ENCODE peak calls at places on chromosomes 4 and X, in four cellular contexts. M, C, W and L are unnamed samples.

GRCh38 chrX:108165349-108166111 is 74.0 kb downstream of the ATG4A start:
- DNase-seq in C (no peak), M (no peak), W (peak; percentile 3), L (peak; percentile 7)

GRCh38 chr4:145852256-145852839 is 86.3 kb downstream of the ZNF827 start:
- DNase-seq in W (no peak), M (no peak), C (no peak), L (no peak)

GRCh38 chr4:153122855-153123254 is 81.4 kb upstream of the TRIM2 start:
- DNase-seq in M (no peak), C (no peak), W (peak; percentile 82), L (peak; percentile 66)

GRCh38 chr4:44927361-44928061 is 201.2 kb upstream of the GNPDA2 start:
- DNase-seq in M (no peak), C (no peak), W (peak; percentile 50), L (peak; percentile 57)

GRCh38 chr4:150306719-150307118 is 228.5 kb downstream of the DCLK2 start:
- DNase-seq in C (no peak), M (no peak), W (no peak), L (no peak)

GRCh38 chrX:136318166-136318565 is 17.4 kb downstream of the ADGRG4 start:
- DNase-seq in C (no peak), W (peak; percentile 71), M (no peak), L (no peak)

GRCh38 chr4:153963216-153963615 is 174.3 kb upstream of the SFRP2 start:
- DNase-seq in W (no peak), C (no peak), M (no peak), L (no peak)

GRCh38 chr4:139028191-139028661 is 12.6 kb downstream of the NOCT start:
- DNase-seq in M (no peak), C (no peak), W (no peak), L (no peak)

GRCh38 chr4:80286451-80286850 is 20.0 kb downstream of the FGF5 start:
- DNase-seq in W (no peak), C (no peak), M (no peak), L (no peak)

GRCh38 chr4:76563804-76564468 is 128.9 kb downstream of the SHROOM3 start:
- DNase-seq in W (no peak), C (no peak), M (no peak), L (no peak)

GRCh38 chrX:130878350-130879341 is 24.4 kb downstream of the ENOX2 start:
- DNase-seq in C (no peak), W (no peak), M (no peak), L (peak; percentile 54)

GRCh38 chr4:62133498-62133897 is 933.4 kb downstream of the ADGRL3 start:
- DNase-seq in M (no peak), W (no peak), C (no peak), L (no peak)

GRCh38 chrX:126719208-126719607 is 100.3 kb upstream of the PRR32 start:
- DNase-seq in M (no peak), C (no peak), W (no peak), L (no peak)

GRCh38 chr4:108941914-108942379 is 179.1 kb upstream of the ETNPPL start:
- DNase-seq in W (no peak), C (no peak), M (no peak), L (no peak)

GRCh38 chrX:129997081-129997480 is 14.6 kb downstream of the BCORL1 start:
- DNase-seq in C (no peak), M (no peak), W (no peak), L (no peak)

GRCh38 chr4:181968371-181968770 is 274.8 kb upstream of the TENM3 start:
- DNase-seq in M (no peak), C (no peak), W (no peak), L (no peak)

GRCh38 chr4:145520172-145520571 is 38.5 kb downstream of the SMAD1 start:
- DNase-seq in M (no peak), C (no peak), W (no peak), L (no peak)

GRCh38 chrX:57678686-57679428 is 1.2 kb downstream of the NLRP2B start:
- DNase-seq in C (no peak), M (no peak), W (no peak), L (no peak)

GRCh38 chrX:30592846-30593245 is 15.3 kb upstream of the TASL start:
- DNase-seq in M (peak; percentile 17), W (no peak), C (no peak), L (no peak)

GRCh38 chr4:8228319-8229250 is 29.5 kb downstream of the SH3TC1 start:
- DNase-seq in W (no peak), C (no peak), M (peak; percentile 60), L (peak; percentile 57)